ENCODE peak calls at places on chromosomes 11 and 22, in five cellular contexts. O, X, R, E and U are unnamed samples.
A peak's percentile ranks its signal among the peaks of the same experiment; 100 is the strongest.

GRCh38 chr11:58573451-58574104 is 2.1 kb downstream of the LPXN start:
- DNase-seq in O (peak; percentile 16), R (no peak), E (peak; percentile 87), X (no peak), U (peak; percentile 20)

GRCh38 chr11:74926304-74927030 is 22.4 kb downstream of the XRRA1 start:
- DNase-seq in X (no peak), R (no peak), O (no peak), E (peak; percentile 63), U (no peak)

GRCh38 chr11:116379185-116379828 is 393.5 kb downstream of the BUD13 start:
- DNase-seq in X (peak; percentile 46), E (peak; percentile 17), R (no peak), O (peak; percentile 33), U (peak; percentile 58)

GRCh38 chr11:77113382-77114088 is 10.9 kb downstream of the OMP start:
- DNase-seq in E (peak; percentile 29), X (peak; percentile 68), O (no peak), R (no peak), U (peak; percentile 19)

GRCh38 chr22:30208631-30209603 is 37.6 kb downstream of the LIF start:
- DNase-seq in O (peak; percentile 64), E (peak; percentile 95), R (no peak), X (peak; percentile 53), U (no peak)

GRCh38 chr22:43436536-43437267 is 24.9 kb downstream of the MPPED1 start:
- DNase-seq in R (peak; percentile 31), O (no peak), E (no peak), X (no peak), U (peak; percentile 19)

GRCh38 chr11:99170606-99171005 is 149.9 kb downstream of the CNTN5 start:
- DNase-seq in X (no peak), E (no peak), O (no peak), R (no peak), U (no peak)

GRCh38 chr11:104051806-104052205 is 15.4 kb downstream of the DDI1 start:
- DNase-seq in E (no peak), X (no peak), O (no peak), R (no peak), U (no peak)

GRCh38 chr11:111592491-111592890 is 9.8 kb upstream of the SIK2 start:
- DNase-seq in X (peak; percentile 80), R (no peak), O (no peak), E (no peak), U (no peak)

GRCh38 chr11:118017631-118018315 is 31.6 kb downstream of the IL10RA start:
- DNase-seq in R (no peak), E (no peak), X (no peak), O (no peak), U (no peak)

GRCh38 chr11:13465909-13466371 is 2.9 kb upstream of the BTBD10 start:
- DNase-seq in O (no peak), X (no peak), R (no peak), E (peak; percentile 38), U (no peak)

GRCh38 chr11:108664730-108665525 is at the start of gene DDX10:
- DNase-seq in O (peak; percentile 99), R (peak; percentile 97), E (peak; percentile 96), X (peak; percentile 99), U (peak; percentile 99)

GRCh38 chr11:102420547-102420946 is 32.0 kb downstream of the TMEM123 start:
- DNase-seq in R (no peak), O (no peak), E (no peak), X (no peak), U (no peak)
- H3K4me1 ChIP-seq in R (no peaks in the 10 kb centered on the region), O (peaks cover 4% of the 10 kb centered on the region), E (no peaks in the 10 kb centered on the region), X (no peaks in the 10 kb centered on the region), U (peaks cover 17% of the 10 kb centered on the region)

GRCh38 chr11:44777537-44778199 is 50.9 kb downstream of the TSPAN18 start:
- DNase-seq in O (no peak), X (no peak), E (no peak), R (no peak), U (no peak)
- H3K4me1 ChIP-seq in O (no peaks in the 10 kb centered on the region), X (peaks cover 14% of the 10 kb centered on the region), E (no peaks in the 10 kb centered on the region), R (peaks cover 21% of the 10 kb centered on the region), U (no peaks in the 10 kb centered on the region)

GRCh38 chr11:125674210-125674609 is 6.4 kb downstream of the ACRV1 start:
- DNase-seq in E (no peak), R (no peak), O (no peak), X (no peak), U (no peak)
- H3K4me1 ChIP-seq in E (peaks cover 7% of the 10 kb centered on the region), R (no peaks in the 10 kb centered on the region), O (no peaks in the 10 kb centered on the region), X (no peaks in the 10 kb centered on the region), U (no peaks in the 10 kb centered on the region)

GRCh38 chr22:41928416-41929157 is 2.0 kb upstream of the TNFRSF13C start:
- DNase-seq in R (no peak), O (no peak), X (no peak), E (no peak), U (no peak)
- H3K4me1 ChIP-seq in R (peaks cover 5% of the 10 kb centered on the region), O (peaks cover 3% of the 10 kb centered on the region), X (peaks cover 2% of the 10 kb centered on the region), E (peaks cover 2% of the 10 kb centered on the region), U (peaks cover 10% of the 10 kb centered on the region)

GRCh38 chr11:70828498-70829159 is 423.7 kb downstream of the SHANK2 start:
- DNase-seq in X (no peak), O (no peak), E (no peak), R (no peak), U (peak; percentile 65)

GRCh38 chr11:70825893-70826540 is 426.4 kb downstream of the SHANK2 start:
- DNase-seq in R (no peak), O (no peak), X (no peak), E (no peak), U (peak; percentile 33)

GRCh38 chr11:70826950-70827349 is 425.4 kb downstream of the SHANK2 start:
- DNase-seq in O (no peak), X (peak; percentile 4), E (no peak), R (no peak), U (peak; percentile 17)

GRCh38 chr11:70824590-70825300 is 426.4 kb downstream of the CTTN start:
- DNase-seq in O (no peak), R (no peak), E (no peak), X (peak; percentile 34), U (peak; percentile 21)

GRCh38 chr11:70826541-70826943 is 425.8 kb downstream of the SHANK2 start:
- DNase-seq in R (no peak), O (peak; percentile 22), X (peak; percentile 66), E (no peak), U (peak; percentile 82)
- H3K4me1 ChIP-seq in R (peaks cover 5% of the 10 kb centered on the region), O (no peaks in the 10 kb centered on the region), X (peaks cover 5% of the 10 kb centered on the region), E (no peaks in the 10 kb centered on the region), U (peaks cover 6% of the 10 kb centered on the region)

GRCh38 chr22:46585340-46586122 is 34.7 kb upstream of the GRAMD4 start:
- DNase-seq in X (no peak), R (no peak), E (no peak), O (no peak), U (peak; percentile 2)
- H3K4me1 ChIP-seq in X (peaks cover 9% of the 10 kb centered on the region), R (peaks cover 52% of the 10 kb centered on the region), E (no peaks in the 10 kb centered on the region), O (peaks cover 22% of the 10 kb centered on the region), U (peaks cover 73% of the 10 kb centered on the region)

DNA sequence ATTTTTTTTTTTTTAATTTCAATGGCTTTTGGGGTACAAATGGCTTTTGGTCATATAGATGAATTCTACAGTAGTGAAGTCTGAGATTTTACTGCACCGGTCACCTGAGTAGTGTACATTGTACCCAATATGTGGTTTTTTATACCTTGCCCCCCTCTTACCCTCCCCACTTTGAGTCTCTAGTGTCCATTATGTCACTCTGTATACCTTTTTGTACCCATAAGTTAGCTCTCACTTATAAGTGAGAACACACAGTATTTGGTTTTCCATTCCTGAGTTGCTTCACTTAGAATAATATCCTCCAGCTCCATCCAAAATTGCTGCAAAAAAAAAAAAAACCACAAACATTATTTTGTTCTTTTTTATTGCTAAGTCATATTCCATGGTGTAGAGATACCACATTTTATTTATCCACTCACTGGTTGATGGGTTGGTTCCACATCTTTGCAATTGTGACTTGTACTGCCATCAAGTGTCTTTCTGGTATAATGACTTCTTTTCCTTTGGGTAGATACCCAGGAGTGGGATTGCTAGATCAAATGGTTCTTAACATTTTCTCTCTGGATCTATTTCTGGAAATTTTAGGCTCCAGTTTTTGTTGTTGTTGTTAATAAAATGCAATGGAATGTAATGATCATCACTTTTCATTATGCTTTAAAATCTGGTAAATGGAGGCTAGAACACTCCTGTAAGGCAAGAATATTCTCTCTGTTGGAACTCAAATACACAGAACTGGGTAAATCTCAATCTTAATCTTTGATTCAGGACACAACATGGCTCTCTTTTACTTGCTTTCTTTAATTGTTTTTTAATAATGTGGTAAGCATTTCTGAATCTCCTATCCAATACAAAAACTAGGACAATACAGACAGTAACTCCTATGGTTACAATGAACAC is 10.3 kb downstream of the NEAT1 start:
- DNase-seq in O (no peak), E (peak; percentile 48), R (no peak), X (peak; percentile 59), U (no peak)
- H3K4me1 ChIP-seq in O (peaks cover 30% of the 10 kb centered on the region), E (peaks cover 5% of the 10 kb centered on the region), R (peaks cover 78% of the 10 kb centered on the region), X (peaks cover 3% of the 10 kb centered on the region), U (peaks cover 50% of the 10 kb centered on the region)

GRCh38 chr22:26570126-26570525 is 19.8 kb downstream of the TPST2 start:
- DNase-seq in X (no peak), E (peak; percentile 38), O (peak; percentile 37), R (no peak), U (peak; percentile 71)
- H3K4me1 ChIP-seq in X (peaks cover 17% of the 10 kb centered on the region), E (no peaks in the 10 kb centered on the region), O (peaks cover 4% of the 10 kb centered on the region), R (peaks cover 32% of the 10 kb centered on the region), U (peaks cover 39% of the 10 kb centered on the region)

DNA sequence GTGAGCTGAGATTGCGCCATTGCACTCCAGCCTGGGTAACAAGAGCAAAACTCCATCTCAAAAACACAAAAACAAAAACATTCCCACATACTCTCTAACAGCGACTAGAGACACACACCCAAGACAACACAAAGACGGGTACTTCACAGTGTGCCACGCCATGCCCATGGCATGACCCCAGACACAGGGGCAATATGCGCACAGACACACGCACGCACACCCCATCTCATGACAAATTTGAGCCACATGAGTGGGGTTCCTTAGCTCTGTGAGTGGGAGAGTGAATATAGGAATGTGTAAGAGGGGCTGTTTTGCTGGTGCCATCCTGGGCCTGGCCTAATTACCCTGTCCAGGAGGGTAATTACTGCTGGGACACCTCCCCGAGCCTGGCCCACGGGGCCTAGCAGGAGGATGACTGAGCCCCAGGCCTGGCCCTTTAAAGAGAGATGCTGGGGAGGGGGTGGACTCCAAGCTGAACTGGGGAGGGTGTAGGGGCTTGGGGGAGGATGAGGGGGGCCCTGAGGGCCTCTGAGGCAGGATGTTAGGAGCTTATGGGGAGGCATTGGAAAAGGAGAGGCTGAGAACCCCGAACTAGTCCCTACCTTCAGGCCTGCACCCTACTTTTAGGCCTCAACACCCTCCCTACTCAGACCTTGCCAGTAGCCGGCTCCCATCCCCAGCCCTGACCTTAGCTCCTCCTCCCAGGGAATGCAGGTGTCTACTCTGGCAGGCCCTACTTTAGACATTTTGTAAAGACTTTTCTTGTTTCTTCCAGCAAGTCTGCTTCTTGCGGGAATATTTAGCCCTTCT is 1.5 kb downstream of the LTBP3 start:
- DNase-seq in R (no peak), O (no peak), E (no peak), X (no peak), U (no peak)
- H3K4me1 ChIP-seq in R (peaks cover 50% of the 10 kb centered on the region), O (peaks cover 12% of the 10 kb centered on the region), E (peaks cover 45% of the 10 kb centered on the region), X (peaks cover 9% of the 10 kb centered on the region), U (peaks cover 70% of the 10 kb centered on the region)